ENCODE peak calls at places on chromosomes 16 and 17, in seven cellular contexts. One of them, this sample, is unnamed.

GRCh38 chr17:2017274-2017941 is 7.7 kb downstream of the RTN4RL1 start:
- DNase-seq in HuH-7: no peak
- DNase-seq in stimulated activated CD4-positive, alpha-beta T cell treated with anti-CD3 and anti-CD28 coated beads, Interleukin-1b, Interleukin-23, amount 100 ng/mL, for 1 hour: no peak
- DNase-seq in NCI-H2081: no peak
- DNase-seq in neural crest cell: no peak
- DNase-seq in fibroblast of pulmonary artery: no peak
- DNase-seq in fibroblast of mammary gland: no peak
- DNase-seq in this sample: no peak

GRCh38 chr17:76643553-76644148 is at the start of gene ST6GALNAC1:
- DNase-seq in fibroblast of mammary gland: no peak
- DNase-seq in HuH-7: no peak
- DNase-seq in neural crest cell: no peak
- DNase-seq in fibroblast of pulmonary artery: peak
- DNase-seq in NCI-H2081: no peak
- DNase-seq in stimulated activated CD4-positive, alpha-beta T cell treated with anti-CD3 and anti-CD28 coated beads, Interleukin-1b, Interleukin-23, amount 100 ng/mL, for 1 hour: no peak
- DNase-seq in this sample: no peak

GRCh38 chr17:48002208-48002919 is 31.5 kb downstream of the CDK5RAP3 start:
- DNase-seq in HuH-7: no peak
- DNase-seq in neural crest cell: no peak
- DNase-seq in NCI-H2081: peak
- DNase-seq in fibroblast of pulmonary artery: peak
- DNase-seq in fibroblast of mammary gland: peak
- DNase-seq in stimulated activated CD4-positive, alpha-beta T cell treated with anti-CD3 and anti-CD28 coated beads, Interleukin-1b, Interleukin-23, amount 100 ng/mL, for 1 hour: no peak
- DNase-seq in this sample: peak

GRCh38 chr16:66057056-66057455 is 309.4 kb upstream of the CDH5 start:
- DNase-seq in neural crest cell: no peak
- DNase-seq in HuH-7: no peak
- DNase-seq in NCI-H2081: no peak
- DNase-seq in fibroblast of mammary gland: no peak
- DNase-seq in fibroblast of pulmonary artery: no peak
- DNase-seq in stimulated activated CD4-positive, alpha-beta T cell treated with anti-CD3 and anti-CD28 coated beads, Interleukin-1b, Interleukin-23, amount 100 ng/mL, for 1 hour: no peak
- DNase-seq in this sample: no peak

GRCh38 chr17:59333845-59334244 is 2.4 kb downstream of the YPEL2 start:
- DNase-seq in fibroblast of mammary gland: no peak
- DNase-seq in fibroblast of pulmonary artery: no peak
- DNase-seq in HuH-7: no peak
- DNase-seq in neural crest cell: no peak
- DNase-seq in NCI-H2081: no peak
- DNase-seq in stimulated activated CD4-positive, alpha-beta T cell treated with anti-CD3 and anti-CD28 coated beads, Interleukin-1b, Interleukin-23, amount 100 ng/mL, for 1 hour: no peak
- DNase-seq in this sample: no peak

GRCh38 chr16:84806256-84806889 is 13.4 kb upstream of the CRISPLD2 start:
- DNase-seq in stimulated activated CD4-positive, alpha-beta T cell treated with anti-CD3 and anti-CD28 coated beads, Interleukin-1b, Interleukin-23, amount 100 ng/mL, for 1 hour: no peak
- DNase-seq in NCI-H2081: no peak
- DNase-seq in neural crest cell: no peak
- DNase-seq in fibroblast of mammary gland: peak
- DNase-seq in fibroblast of pulmonary artery: peak
- DNase-seq in HuH-7: no peak
- DNase-seq in this sample: peak

GRCh38 chr16:88803264-88803987 is at the start of gene CDT1:
- DNase-seq in fibroblast of mammary gland: peak
- DNase-seq in HuH-7: peak
- DNase-seq in stimulated activated CD4-positive, alpha-beta T cell treated with anti-CD3 and anti-CD28 coated beads, Interleukin-1b, Interleukin-23, amount 100 ng/mL, for 1 hour: peak
- DNase-seq in NCI-H2081: peak
- DNase-seq in neural crest cell: peak
- DNase-seq in fibroblast of pulmonary artery: peak
- DNase-seq in this sample: peak

GRCh38 chr16:73329363-73330306 is 281.7 kb upstream of the ZFHX3 start:
- DNase-seq in stimulated activated CD4-positive, alpha-beta T cell treated with anti-CD3 and anti-CD28 coated beads, Interleukin-1b, Interleukin-23, amount 100 ng/mL, for 1 hour: no peak
- DNase-seq in fibroblast of pulmonary artery: no peak
- DNase-seq in neural crest cell: no peak
- DNase-seq in NCI-H2081: no peak
- DNase-seq in HuH-7: peak
- DNase-seq in fibroblast of mammary gland: no peak
- DNase-seq in this sample: no peak

GRCh38 chr17:44049294-44050080 is 17.0 kb downstream of the LSM12 start:
- DNase-seq in stimulated activated CD4-positive, alpha-beta T cell treated with anti-CD3 and anti-CD28 coated beads, Interleukin-1b, Interleukin-23, amount 100 ng/mL, for 1 hour: no peak
- DNase-seq in fibroblast of pulmonary artery: no peak
- DNase-seq in HuH-7: no peak
- DNase-seq in NCI-H2081: no peak
- DNase-seq in neural crest cell: no peak
- DNase-seq in fibroblast of mammary gland: no peak
- DNase-seq in this sample: no peak

GRCh38 chr17:9290226-9290613 is 268.9 kb downstream of the NTN1 start:
- DNase-seq in NCI-H2081: no peak
- DNase-seq in HuH-7: no peak
- DNase-seq in stimulated activated CD4-positive, alpha-beta T cell treated with anti-CD3 and anti-CD28 coated beads, Interleukin-1b, Interleukin-23, amount 100 ng/mL, for 1 hour: no peak
- DNase-seq in fibroblast of pulmonary artery: no peak
- DNase-seq in neural crest cell: no peak
- DNase-seq in fibroblast of mammary gland: no peak
- DNase-seq in this sample: no peak

GRCh38 chr17:81084691-81085419 is 49.9 kb downstream of the BAIAP2 start:
- DNase-seq in neural crest cell: no peak
- DNase-seq in NCI-H2081: no peak
- DNase-seq in stimulated activated CD4-positive, alpha-beta T cell treated with anti-CD3 and anti-CD28 coated beads, Interleukin-1b, Interleukin-23, amount 100 ng/mL, for 1 hour: no peak
- DNase-seq in fibroblast of pulmonary artery: no peak
- DNase-seq in HuH-7: no peak
- DNase-seq in fibroblast of mammary gland: no peak
- DNase-seq in this sample: no peak

GRCh38 chr16:35906440-35906839 is 2447.0 kb downstream of the TP53TG3F start:
- DNase-seq in NCI-H2081: no peak
- DNase-seq in HuH-7: no peak
- DNase-seq in neural crest cell: no peak
- DNase-seq in fibroblast of pulmonary artery: no peak
- DNase-seq in fibroblast of mammary gland: no peak
- DNase-seq in stimulated activated CD4-positive, alpha-beta T cell treated with anti-CD3 and anti-CD28 coated beads, Interleukin-1b, Interleukin-23, amount 100 ng/mL, for 1 hour: no peak
- DNase-seq in this sample: no peak

GRCh38 chr17:69609495-69610315 is 195.2 kb downstream of the MAP2K6 start:
- DNase-seq in neural crest cell: peak
- DNase-seq in fibroblast of pulmonary artery: peak
- DNase-seq in fibroblast of mammary gland: peak
- DNase-seq in HuH-7: peak
- DNase-seq in NCI-H2081: no peak
- DNase-seq in stimulated activated CD4-positive, alpha-beta T cell treated with anti-CD3 and anti-CD28 coated beads, Interleukin-1b, Interleukin-23, amount 100 ng/mL, for 1 hour: no peak
- DNase-seq in this sample: peak

GRCh38 chr17:78159575-78160158 is 8.7 kb upstream of the SYNGR2 start:
- DNase-seq in HuH-7: no peak
- DNase-seq in fibroblast of pulmonary artery: no peak
- DNase-seq in stimulated activated CD4-positive, alpha-beta T cell treated with anti-CD3 and anti-CD28 coated beads, Interleukin-1b, Interleukin-23, amount 100 ng/mL, for 1 hour: no peak
- DNase-seq in fibroblast of mammary gland: peak
- DNase-seq in NCI-H2081: no peak
- DNase-seq in neural crest cell: no peak
- DNase-seq in this sample: no peak

GRCh38 chr17:64507418-64507766 is 615 bp downstream of the CEP95 start:
- DNase-seq in neural crest cell: no peak
- DNase-seq in HuH-7: peak
- DNase-seq in NCI-H2081: peak
- DNase-seq in fibroblast of pulmonary artery: peak
- DNase-seq in stimulated activated CD4-positive, alpha-beta T cell treated with anti-CD3 and anti-CD28 coated beads, Interleukin-1b, Interleukin-23, amount 100 ng/mL, for 1 hour: no peak
- DNase-seq in fibroblast of mammary gland: peak
- DNase-seq in this sample: peak

GRCh38 chr16:85870159-85870558 is 28.8 kb upstream of the IRF8 start:
- DNase-seq in stimulated activated CD4-positive, alpha-beta T cell treated with anti-CD3 and anti-CD28 coated beads, Interleukin-1b, Interleukin-23, amount 100 ng/mL, for 1 hour: no peak
- DNase-seq in fibroblast of mammary gland: no peak
- DNase-seq in neural crest cell: no peak
- DNase-seq in HuH-7: no peak
- DNase-seq in fibroblast of pulmonary artery: peak
- DNase-seq in NCI-H2081: no peak
- DNase-seq in this sample: no peak

GRCh38 chr16:85738878-85739715 is 11.8 kb downstream of the C16orf74 start:
- DNase-seq in stimulated activated CD4-positive, alpha-beta T cell treated with anti-CD3 and anti-CD28 coated beads, Interleukin-1b, Interleukin-23, amount 100 ng/mL, for 1 hour: no peak
- DNase-seq in HuH-7: no peak
- DNase-seq in NCI-H2081: no peak
- DNase-seq in neural crest cell: no peak
- DNase-seq in fibroblast of pulmonary artery: no peak
- DNase-seq in fibroblast of mammary gland: no peak
- DNase-seq in this sample: no peak

GRCh38 chr17:4566785-4567184 is 6.4 kb upstream of the GGT6 start:
- DNase-seq in stimulated activated CD4-positive, alpha-beta T cell treated with anti-CD3 and anti-CD28 coated beads, Interleukin-1b, Interleukin-23, amount 100 ng/mL, for 1 hour: no peak
- DNase-seq in HuH-7: peak
- DNase-seq in NCI-H2081: peak
- DNase-seq in fibroblast of pulmonary artery: peak
- DNase-seq in fibroblast of mammary gland: peak
- DNase-seq in neural crest cell: peak
- DNase-seq in this sample: peak

GRCh38 chr16:68345351-68345810 is 34.6 kb downstream of the PRMT7 start:
- DNase-seq in neural crest cell: no peak
- DNase-seq in fibroblast of pulmonary artery: no peak
- DNase-seq in fibroblast of mammary gland: no peak
- DNase-seq in NCI-H2081: no peak
- DNase-seq in stimulated activated CD4-positive, alpha-beta T cell treated with anti-CD3 and anti-CD28 coated beads, Interleukin-1b, Interleukin-23, amount 100 ng/mL, for 1 hour: no peak
- DNase-seq in HuH-7: no peak
- DNase-seq in this sample: no peak

GRCh38 chr17:77495575-77495974 is 354.8 kb downstream of the SEC14L1 start:
- DNase-seq in HuH-7: no peak
- DNase-seq in NCI-H2081: no peak
- DNase-seq in fibroblast of pulmonary artery: no peak
- DNase-seq in stimulated activated CD4-positive, alpha-beta T cell treated with anti-CD3 and anti-CD28 coated beads, Interleukin-1b, Interleukin-23, amount 100 ng/mL, for 1 hour: no peak
- DNase-seq in fibroblast of mammary gland: no peak
- DNase-seq in neural crest cell: no peak
- DNase-seq in this sample: no peak

GRCh38 chr17:77204531-77204930 is 63.8 kb downstream of the SEC14L1 start:
- DNase-seq in stimulated activated CD4-positive, alpha-beta T cell treated with anti-CD3 and anti-CD28 coated beads, Interleukin-1b, Interleukin-23, amount 100 ng/mL, for 1 hour: no peak
- DNase-seq in fibroblast of pulmonary artery: no peak
- DNase-seq in HuH-7: no peak
- DNase-seq in neural crest cell: no peak
- DNase-seq in NCI-H2081: no peak
- DNase-seq in fibroblast of mammary gland: no peak
- DNase-seq in this sample: no peak

GRCh38 chr16:50679266-50679665 is 1.8 kb downstream of the SNX20 start:
- DNase-seq in fibroblast of pulmonary artery: no peak
- DNase-seq in fibroblast of mammary gland: no peak
- DNase-seq in neural crest cell: no peak
- DNase-seq in NCI-H2081: no peak
- DNase-seq in HuH-7: no peak
- DNase-seq in stimulated activated CD4-positive, alpha-beta T cell treated with anti-CD3 and anti-CD28 coated beads, Interleukin-1b, Interleukin-23, amount 100 ng/mL, for 1 hour: no peak
- DNase-seq in this sample: no peak

GRCh38 chr16:2001035-2001434 is 8.6 kb downstream of the ZNF598 start:
- DNase-seq in neural crest cell: no peak
- DNase-seq in NCI-H2081: no peak
- DNase-seq in stimulated activated CD4-positive, alpha-beta T cell treated with anti-CD3 and anti-CD28 coated beads, Interleukin-1b, Interleukin-23, amount 100 ng/mL, for 1 hour: no peak
- DNase-seq in HuH-7: no peak
- DNase-seq in fibroblast of mammary gland: no peak
- DNase-seq in fibroblast of pulmonary artery: no peak
- DNase-seq in this sample: no peak

This sample was measured in GM03348.